ENCODE peak calls at places on chromosome 12, in six cellular contexts. Q is pancreas; O is ovary; G is A549; F is effector memory CD4-positive, alpha-beta T cell; R is CD8-positive, alpha-beta T cell. I is an unnamed sample. For H3K9me3, the result is how much of the 10 kb centered on the place peaks cover.

GRCh38 chr12:91381309-91381804 is 198.7 kb upstream of the DCN start:
- DNase-seq in Q (no peak), O (peak), G (peak), F (no peak), R (no peak), I (no peak)

GRCh38 chr12:101925352-101925751 is 48.0 kb downstream of the DRAM1 start:
- DNase-seq in Q (no peak), O (peak), G (peak), F (no peak), R (no peak), I (no peak)

GRCh38 chr12:31897791-31898503 is 61.3 kb upstream of the RESF1 start:
- DNase-seq in Q (peak), O (no peak), G (peak), F (no peak), R (no peak), I (no peak)

GRCh38 chr12:45051490-45052105 is 699 bp upstream of the DBX2 start:
- DNase-seq in Q (no peak), O (no peak), G (no peak), F (no peak), R (no peak), I (no peak)

GRCh38 chr12:123782997-123783792 is 21.1 kb downstream of the DNAH10 start:
- DNase-seq in Q (no peak), O (no peak), G (no peak), F (no peak), R (no peak), I (no peak)

GRCh38 chr12:16499617-16500016 is 106.3 kb downstream of the LMO3 start:
- DNase-seq in Q (no peak), O (no peak), G (no peak), F (no peak), R (no peak), I (no peak)

GRCh38 chr12:107779077-107779840 is 4.8 kb downstream of the ASCL4 start:
- DNase-seq in Q (no peak), O (no peak), G (no peak), F (no peak), R (no peak), I (no peak)

GRCh38 chr12:93287152-93287551 is 90.6 kb upstream of the NUDT4 start:
- DNase-seq in Q (no peak), O (no peak), G (peak), F (no peak), R (no peak), I (no peak)

GRCh38 chr12:107436376-107436775 is 249.2 kb upstream of the PWP1 start:
- DNase-seq in Q (no peak), O (no peak), G (peak), F (no peak), R (no peak), I (no peak)

GRCh38 chr12:11958216-11959091 is 112.3 kb upstream of the BCL2L14 start:
- DNase-seq in Q (no peak), O (no peak), G (peak), F (no peak), R (peak), I (no peak)
- H3K4me3 ChIP-seq in Q (no peak), O (no peak), G (no peak), F (no peak), R (no peak), I (no peak)

GRCh38 chr12:47084172-47084571 is 4.4 kb upstream of the AMIGO2 start:
- DNase-seq in Q (no peak), O (no peak), G (no peak), F (no peak), R (no peak), I (no peak)
- H3K27ac ChIP-seq in Q (no peak), O (no peak), G (peak), F (peak), R (no peak), I (peak)

DNA sequence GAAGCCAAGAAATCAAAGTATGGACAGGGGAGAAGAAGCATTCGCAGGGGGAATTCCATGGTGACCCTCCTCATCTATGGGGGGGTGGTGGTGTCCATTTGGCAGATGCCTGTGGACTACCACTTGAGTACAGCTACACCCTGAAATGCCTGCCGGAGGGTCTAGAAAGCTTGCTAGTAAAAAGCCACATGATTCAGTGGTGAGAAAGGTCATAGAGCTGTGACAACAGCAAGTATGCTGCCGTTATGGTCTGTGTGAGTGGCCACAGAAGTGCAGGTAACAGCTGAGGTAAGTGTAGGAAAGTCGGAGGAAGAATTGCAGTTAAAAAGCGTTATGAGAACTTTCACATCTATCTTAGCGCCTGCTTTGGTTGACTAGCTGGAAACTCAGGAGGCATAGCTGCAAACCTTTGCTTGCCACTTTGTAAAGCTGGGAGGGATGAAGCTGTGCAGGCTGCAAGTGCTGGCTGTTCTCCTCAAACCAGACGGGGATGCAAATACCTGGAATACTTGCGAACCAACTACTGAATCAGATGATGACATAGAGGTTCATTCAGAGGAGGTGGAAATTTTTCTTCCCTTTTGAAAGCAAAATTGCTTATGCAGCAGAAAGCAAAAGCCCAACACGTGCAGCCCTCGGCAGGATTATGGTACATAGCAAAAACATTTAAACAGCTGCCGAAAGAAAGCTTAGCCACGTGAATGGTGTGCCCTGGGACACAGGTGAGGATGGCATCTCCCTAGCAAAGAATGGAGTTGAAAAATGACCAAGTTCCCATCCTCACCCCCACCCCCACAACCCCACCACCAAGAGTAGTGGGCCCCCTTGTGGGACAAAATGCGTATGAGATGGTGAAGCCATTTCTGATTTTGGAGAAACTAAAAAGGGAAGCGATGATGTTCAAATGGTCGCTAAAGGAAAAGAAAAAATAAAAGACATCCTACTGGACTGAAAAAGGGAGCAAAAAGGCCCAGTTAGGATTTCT is 287.0 kb downstream of the RERGL start:
- DNase-seq in Q (no peak), O (no peak), G (no peak), F (no peak), R (no peak), I (no peak)
- H3K9me3 ChIP-seq in Q (under half), O (under half), G (under half), F (under half), R (under half), I (under half)

GRCh38 chr12:47078086-47078395 is 1.4 kb upstream of the PCED1B start:
- DNase-seq in Q (no peak), O (no peak), G (no peak), F (no peak), R (no peak), I (no peak)

GRCh38 chr12:47079365-47079893 is at the start of gene PCED1B:
- DNase-seq in Q (peak), O (peak), G (peak), F (no peak), R (peak), I (peak)

GRCh38 chr12:47078733-47079364 is 572 bp upstream of the PCED1B start:
- DNase-seq in Q (peak), O (peak), G (peak), F (no peak), R (peak), I (no peak)

GRCh38 chr12:47075192-47076084 is 4.0 kb upstream of the PCED1B start:
- DNase-seq in Q (no peak), O (no peak), G (peak), F (no peak), R (no peak), I (no peak)

GRCh38 chr12:47077206-47078085 is 2.0 kb upstream of the PCED1B start:
- DNase-seq in Q (no peak), O (no peak), G (peak), F (no peak), R (no peak), I (no peak)
- H3K4me3 ChIP-seq in Q (no peak), O (peak), G (peak), F (no peak), R (peak), I (peak)

GRCh38 chr12:54051916-54052744 is 1.5 kb upstream of the HOXC4 start:
- DNase-seq in Q (no peak), O (peak), G (no peak), F (no peak), R (no peak), I (no peak)
- H3K27ac ChIP-seq in Q (no peak), O (peak), G (peak), F (no peak), R (no peak), I (no peak)

DNA sequence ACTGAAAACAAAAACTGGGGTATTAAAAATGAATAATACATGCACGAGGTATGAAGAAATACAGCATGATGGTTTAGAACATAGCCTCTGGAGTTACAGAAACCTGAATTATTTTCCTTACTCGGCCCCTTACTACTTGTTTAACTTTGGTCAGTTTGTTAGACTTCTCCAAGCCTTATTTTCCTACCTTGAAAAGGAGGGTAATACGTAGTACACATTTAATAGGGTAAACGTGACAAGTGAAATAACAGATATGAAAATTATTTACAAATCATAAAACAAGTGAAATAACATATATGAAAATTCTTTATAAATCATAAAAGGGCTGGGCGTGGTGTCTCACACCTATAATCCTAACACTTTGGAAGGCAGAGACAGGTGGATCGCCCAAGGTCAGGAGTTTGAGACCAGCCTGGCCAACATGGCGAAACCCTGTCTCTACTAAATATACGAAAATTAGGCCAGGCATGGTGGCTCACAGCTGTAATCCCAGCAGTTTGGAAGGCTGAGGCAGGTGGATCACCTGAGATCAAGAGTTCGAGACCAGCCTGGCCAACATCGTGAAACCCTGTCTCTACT is 11.4 kb upstream of the PKP2 start:
- DNase-seq in Q (no peak), O (no peak), G (no peak), F (no peak), R (no peak), I (no peak)
- H3K9me3 ChIP-seq in Q (under half), O (under half), G (under half), F (under half), R (under half), I (under half)

GRCh38 chr12:49091056-49091835 is 3.4 kb downstream of the DHH start:
- DNase-seq in Q (no peak), O (no peak), G (no peak), F (no peak), R (no peak), I (peak)
- H3K4me3 ChIP-seq in Q (no peak), O (no peak), G (no peak), F (no peak), R (no peak), I (no peak)

DNA sequence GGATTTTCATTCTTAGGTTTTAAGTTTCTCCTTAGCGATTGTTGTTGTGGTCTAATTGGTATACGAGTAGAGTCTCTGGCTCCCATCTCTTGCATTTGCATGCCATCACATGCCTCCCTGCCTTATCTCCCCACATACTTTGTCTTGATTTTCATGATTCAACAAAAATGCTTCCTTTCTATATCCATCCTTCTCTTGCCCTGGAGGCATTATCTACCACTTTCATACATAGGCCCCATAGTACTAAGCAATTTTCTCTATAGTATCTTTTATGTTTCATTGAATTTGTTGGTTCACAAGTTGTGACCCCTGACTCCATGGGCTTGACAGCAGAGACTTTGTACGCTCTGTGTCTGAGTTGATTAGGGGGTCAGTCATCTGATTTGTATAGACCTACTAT is 226.1 kb downstream of the ACSS3 start:
- DNase-seq in Q (no peak), O (no peak), G (no peak), F (no peak), R (no peak), I (no peak)
- H3K27ac ChIP-seq in Q (no peak), O (no peak), G (no peak), F (no peak), R (no peak), I (no peak)

GRCh38 chr12:132923356-132923909 is 32.7 kb downstream of the ZNF605 start:
- DNase-seq in Q (no peak), O (no peak), G (no peak), F (no peak), R (no peak), I (no peak)

GRCh38 chr12:132922676-132923075 is 33.4 kb downstream of the ZNF605 start:
- DNase-seq in Q (no peak), O (no peak), G (no peak), F (no peak), R (no peak), I (no peak)

GRCh38 chr12:132925597-132926416 is 30.3 kb downstream of the ZNF605 start:
- DNase-seq in Q (no peak), O (no peak), G (peak), F (no peak), R (no peak), I (no peak)

GRCh38 chr12:132924356-132924755 is 31.8 kb downstream of the ZNF605 start:
- DNase-seq in Q (no peak), O (no peak), G (no peak), F (no peak), R (no peak), I (no peak)

GRCh38 chr12:132926417-132926833 is 29.7 kb downstream of the ZNF605 start:
- DNase-seq in Q (no peak), O (no peak), G (no peak), F (no peak), R (no peak), I (no peak)
- H3K9me3 ChIP-seq in Q (under half), O (under half), G (half or more), F (half or more), R (half or more), I (under half)

I was measured in naive thymus-derived CD4-positive, alpha-beta T cell.